ENCODE peak calls at places on chromosomes 5 and 9, in four cellular contexts. One of them, this sample, is unnamed.

GRCh38 chr5:7261049-7261448 is 134.9 kb upstream of the ADCY2 start:
- DNase-seq in B cell: no peak
- DNase-seq in GM03348: peak; percentile 68
- DNase-seq in stomach: no peak
- DNase-seq in this sample: no peak

GRCh38 chr9:70517926-70518325 is 103.5 kb upstream of the KLF9 start:
- DNase-seq in B cell: no peak
- DNase-seq in GM03348: no peak
- DNase-seq in stomach: no peak
- DNase-seq in this sample: no peak

GRCh38 chr5:170403675-170404074 is 14.5 kb upstream of the KCNMB1 start:
- DNase-seq in GM03348: no peak
- DNase-seq in stomach: no peak
- DNase-seq in B cell: no peak
- DNase-seq in this sample: no peak

GRCh38 chr5:77546-77945 is 14.4 kb upstream of the PLEKHG4B start:
- DNase-seq in stomach: no peak
- DNase-seq in GM03348: peak; percentile 1
- DNase-seq in B cell: no peak
- DNase-seq in this sample: no peak

GRCh38 chr9:105119166-105119565 is 125.3 kb upstream of the SLC44A1 start:
- DNase-seq in B cell: no peak
- DNase-seq in GM03348: no peak
- DNase-seq in stomach: no peak
- DNase-seq in this sample: no peak

GRCh38 chr9:134962065-134962997 is 44.6 kb upstream of the FCN1 start:
- DNase-seq in GM03348: no peak
- DNase-seq in stomach: no peak
- DNase-seq in B cell: no peak
- DNase-seq in this sample: no peak

GRCh38 chr5:67407979-67408378 is 211.4 kb upstream of the CD180 start:
- DNase-seq in stomach: no peak
- DNase-seq in GM03348: no peak
- DNase-seq in B cell: no peak
- DNase-seq in this sample: no peak

GRCh38 chr5:94021246-94021645 is 279.8 kb upstream of the POU5F2 start:
- DNase-seq in B cell: no peak
- DNase-seq in GM03348: peak; percentile 23
- DNase-seq in stomach: peak; percentile 30
- DNase-seq in this sample: no peak

GRCh38 chr5:142104491-142104890 is 4.1 kb upstream of the NDFIP1 start:
- DNase-seq in B cell: no peak
- DNase-seq in stomach: no peak
- DNase-seq in GM03348: no peak
- DNase-seq in this sample: no peak

GRCh38 chr9:134709512-134710270 is 68.1 kb downstream of the COL5A1 start:
- DNase-seq in stomach: no peak
- DNase-seq in GM03348: peak; percentile 79
- DNase-seq in B cell: no peak
- DNase-seq in this sample: no peak

GRCh38 chr5:43007911-43008368 is 32.2 kb downstream of the ANXA2R start:
- DNase-seq in stomach: peak; percentile 60
- DNase-seq in B cell: peak; percentile 85
- DNase-seq in GM03348: peak; percentile 71
- DNase-seq in this sample: no peak

GRCh38 chr9:5509573-5509972 is 758 bp upstream of the PDCD1LG2 start:
- DNase-seq in GM03348: peak; percentile 80
- DNase-seq in stomach: no peak
- DNase-seq in B cell: no peak
- DNase-seq in this sample: no peak

GRCh38 chr5:80117446-80117845 is 82.3 kb downstream of the THBS4 start:
- DNase-seq in stomach: no peak
- DNase-seq in B cell: no peak
- DNase-seq in GM03348: no peak
- DNase-seq in this sample: no peak

GRCh38 chr5:38796000-38796738 is 49.6 kb upstream of the OSMR start:
- DNase-seq in GM03348: peak; percentile 13
- DNase-seq in B cell: no peak
- DNase-seq in stomach: no peak
- DNase-seq in this sample: no peak

GRCh38 chr9:78786794-78787193 is 489.9 kb downstream of the PSAT1 start:
- DNase-seq in GM03348: peak; percentile 42
- DNase-seq in stomach: no peak
- DNase-seq in B cell: no peak
- DNase-seq in this sample: no peak

GRCh38 chr9:130715270-130716077 is 21.9 kb downstream of the EXOSC2 start:
- DNase-seq in stomach: no peak
- DNase-seq in B cell: no peak
- DNase-seq in GM03348: peak; percentile 16
- DNase-seq in this sample: no peak

GRCh38 chr9:123064662-123065061 is 31.2 kb downstream of the GPR21 start:
- DNase-seq in stomach: no peak
- DNase-seq in B cell: no peak
- DNase-seq in GM03348: no peak
- DNase-seq in this sample: no peak